ENCODE peak calls at places on chromosome 14, in four cellular contexts. S is stimulated activated CD8-positive, alpha-beta memory T cell treated with anti-CD3 and anti-CD28 coated beads, Interleukin-4, amount 100 ng/mL, for 48 hours; R is activated T-cell treated with anti-CD3 and anti-CD28 coated beads for 24 hours; J is AG04449. K is an unnamed sample.

GRCh38 chr14:42541535-42542001 is 934.9 kb downstream of the LRFN5 start:
- DNase-seq in S (no peak), R (no peak), J (no peak), K (no peak)

GRCh38 chr14:57479197-57479596 is 14.5 kb downstream of the CCDC198 start:
- DNase-seq in S (no peak), R (no peak), J (no peak), K (no peak)

GRCh38 chr14:38951451-38951850 is 151.6 kb downstream of the SEC23A start:
- DNase-seq in S (no peak), R (no peak), J (peak), K (no peak)

GRCh38 chr14:53571589-53571988 is 385.0 kb downstream of the BMP4 start:
- DNase-seq in S (no peak), R (no peak), J (no peak), K (no peak)

GRCh38 chr14:95722525-95723190 is 8.7 kb upstream of the TCL1A start:
- DNase-seq in S (no peak), R (no peak), J (no peak), K (no peak)

GRCh38 chr14:73786632-73786941 is 65.0 kb upstream of the PTGR2 start:
- DNase-seq in S (no peak), R (no peak), J (no peak), K (no peak)

GRCh38 chr14:55891692-55892091 is 226.5 kb upstream of the PELI2 start:
- DNase-seq in S (no peak), R (no peak), J (no peak), K (no peak)

GRCh38 chr14:38839743-38840375 is 263.2 kb downstream of the SEC23A start:
- DNase-seq in S (no peak), R (no peak), J (no peak), K (no peak)

GRCh38 chr14:102212356-102212755 is 72.7 kb downstream of the WDR20 start:
- DNase-seq in S (no peak), R (no peak), J (no peak), K (no peak)

GRCh38 chr14:61454545-61454944 is 133.2 kb downstream of the PRKCH start:
- DNase-seq in S (peak), R (no peak), J (no peak), K (no peak)

GRCh38 chr14:104101086-104101621 is 15.7 kb downstream of the ASPG start:
- DNase-seq in S (no peak), R (no peak), J (no peak), K (no peak)

GRCh38 chr14:71855399-71856036 is 76.7 kb upstream of the RGS6 start:
- DNase-seq in S (peak), R (peak), J (peak), K (peak)

GRCh38 chr14:100262545-100262944 is 23.6 kb downstream of the YY1 start:
- DNase-seq in S (no peak), R (no peak), J (no peak), K (no peak)

GRCh38 chr14:96255501-96256366 is at the start of gene BDKRB1:
- DNase-seq in S (no peak), R (no peak), J (peak), K (no peak)

GRCh38 chr14:64891839-64892375 is 12.2 kb upstream of the SPTB start:
- DNase-seq in S (no peak), R (peak), J (peak), K (no peak)

GRCh38 chr14:93281937-93282336 is 50.9 kb downstream of the BTBD7 start:
- DNase-seq in S (no peak), R (no peak), J (no peak), K (no peak)

GRCh38 chr14:49249022-49249421 is 337.2 kb downstream of the RPS29 start:
- DNase-seq in S (no peak), R (no peak), J (no peak), K (no peak)

GRCh38 chr14:24700511-24700910 is 66.5 kb upstream of the GZMB start:
- DNase-seq in S (no peak), R (no peak), J (no peak), K (no peak)

GRCh38 chr14:25032092-25032784 is 17.7 kb downstream of the STXBP6 start:
- DNase-seq in S (peak), R (no peak), J (no peak), K (no peak)

GRCh38 chr14:52220924-52221802 is 46.3 kb upstream of the PTGDR start:
- DNase-seq in S (no peak), R (no peak), J (no peak), K (no peak)

GRCh38 chr14:85539510-85539909 is 9.6 kb downstream of the FLRT2 start:
- DNase-seq in S (no peak), R (no peak), J (no peak), K (no peak)

GRCh38 chr14:24403294-24404013 is 4.7 kb downstream of the NYNRIN start:
- DNase-seq in S (no peak), R (no peak), J (no peak), K (no peak)

GRCh38 chr14:101254805-101255764 is 306.2 kb upstream of the DIO3 start:
- DNase-seq in S (no peak), R (no peak), J (no peak), K (no peak)

GRCh38 chr14:102849522-102850379 is 72.5 kb downstream of the TRAF3 start:
- DNase-seq in S (no peak), R (no peak), J (no peak), K (no peak)

GRCh38 chr14:100824946-100825690 is 800 bp upstream of the MEG3 start:
- DNase-seq in S (no peak), R (no peak), J (no peak), K (no peak)

GRCh38 chr14:57699947-57700346 is 165.9 kb downstream of the SLC35F4 start:
- DNase-seq in S (no peak), R (no peak), J (no peak), K (no peak)

GRCh38 chr14:32022938-32023466 is 54.1 kb upstream of the ARHGAP5 start:
- DNase-seq in S (no peak), R (no peak), J (no peak), K (no peak)

GRCh38 chr14:104678901-104679705 is 10.3 kb upstream of the INF2 start:
- DNase-seq in S (no peak), R (no peak), J (no peak), K (no peak)

GRCh38 chr14:22526210-22526609 is 62.8 kb downstream of the DAD1 start:
- DNase-seq in S (no peak), R (no peak), J (no peak), K (no peak)

GRCh38 chr14:35940291-35940690 is 114.2 kb downstream of the BRMS1L start:
- DNase-seq in S (no peak), R (no peak), J (no peak), K (no peak)